ENCODE peak calls at places on chromosomes 12 and 14, in five cellular contexts. N, Q, U, M and J are unnamed samples.

GRCh38 chr12:119207161-119207560 is 28.4 kb downstream of the HSPB8 start:
- DNase-seq in N (no peak), U (no peak), M (no peak), Q (no peak), J (no peak)

GRCh38 chr14:72996916-72997315 is 30.0 kb downstream of the ZFYVE1 start:
- DNase-seq in N (no peak), U (no peak), Q (no peak), M (no peak), J (no peak)

GRCh38 chr14:60274448-60274847 is 25.4 kb downstream of the PPM1A start:
- DNase-seq in M (no peak), N (no peak), Q (no peak), U (no peak), J (no peak)

GRCh38 chr14:23629204-23629603 is 7.0 kb upstream of the DHRS2 start:
- DNase-seq in M (peak; percentile 36), N (no peak), U (no peak), Q (no peak), J (no peak)

GRCh38 chr14:96206461-96206860 is 1.8 kb downstream of the BDKRB2 start:
- DNase-seq in U (no peak), N (no peak), Q (no peak), M (no peak), J (no peak)

GRCh38 chr12:109561711-109562030 is 11.6 kb downstream of the MMAB start:
- DNase-seq in U (no peak), Q (no peak), M (no peak), N (no peak), J (no peak)

GRCh38 chr12:104643921-104644669 is 187.3 kb downstream of the CHST11 start:
- DNase-seq in M (no peak), U (no peak), N (peak; percentile 68), Q (no peak), J (no peak)

GRCh38 chr14:103576371-103577024 is 13.7 kb downstream of the COA8 start:
- DNase-seq in N (peak; percentile 96), U (peak; percentile 91), M (peak; percentile 97), Q (peak; percentile 46), J (peak; percentile 90)

GRCh38 chr14:77039285-77040058 is 11.0 kb upstream of the IRF2BPL start:
- DNase-seq in U (no peak), Q (no peak), N (no peak), M (no peak), J (no peak)

GRCh38 chr14:104985675-104986486 is at the start of gene CLBA1:
- DNase-seq in N (peak; percentile 91), Q (no peak), U (peak; percentile 86), M (peak; percentile 97), J (peak; percentile 52)

GRCh38 chr14:57847096-57847495 is 18.8 kb downstream of the SLC35F4 start:
- DNase-seq in M (no peak), N (no peak), Q (peak; percentile 67), U (no peak), J (no peak)

GRCh38 chr14:45149602-45150001 is 13.9 kb downstream of the FANCM start:
- DNase-seq in Q (no peak), N (no peak), M (no peak), U (no peak), J (no peak)

GRCh38 chr14:34035177-34035933 is 84.5 kb upstream of the EGLN3 start:
- DNase-seq in Q (no peak), M (no peak), N (peak; percentile 42), U (no peak), J (no peak)

GRCh38 chr12:46131729-46132128 is 137.1 kb downstream of the SLC38A1 start:
- DNase-seq in M (no peak), Q (no peak), N (no peak), U (no peak), J (no peak)
- TF ChIP-seq CTCF in M (no peak), Q (no peak), N (no peak), U (no peak), J (peak; percentile 50)

GRCh38 chr14:21039059-21039422 is 3.1 kb upstream of the RNASE7 start:
- DNase-seq in N (peak; percentile 80), M (peak; percentile 96), U (peak; percentile 88), Q (no peak), J (peak; percentile 45)
- H3K4me3 ChIP-seq in N (no peak overlapping the region), M (no peak overlapping the region), U (peak overlapping the region; percentile 21), Q (no peak overlapping the region), J (no peak overlapping the region)

GRCh38 chr14:64636208-64636979 is 67.8 kb upstream of the PLEKHG3 start:
- DNase-seq in M (peak; percentile 94), Q (no peak), U (peak; percentile 45), N (peak; percentile 77), J (no peak)
- TF ChIP-seq CTCF in M (no peak), Q (peak; percentile 79), U (peak; percentile 91), N (peak; percentile 87), J (peak; percentile 69)

DNA sequence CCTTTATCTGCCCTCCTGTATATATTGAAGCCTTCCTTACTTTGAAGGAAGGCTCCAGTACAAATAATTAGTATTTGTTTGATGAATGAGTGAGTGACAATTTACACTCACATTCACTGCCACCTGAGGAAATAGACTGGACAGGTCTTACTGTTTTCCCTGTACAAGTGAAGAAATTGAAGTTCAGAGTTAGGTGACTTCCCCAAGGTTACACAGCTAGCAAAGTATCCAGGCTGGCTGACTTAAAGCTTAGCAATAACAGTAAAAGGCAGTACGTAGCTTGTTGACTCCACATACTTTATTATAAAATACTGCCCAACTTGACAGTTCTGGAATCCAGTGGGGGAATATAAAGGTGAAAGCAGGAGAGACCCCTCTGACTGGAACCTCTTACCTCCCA is 2.6 kb upstream of the KRT18 start:
- DNase-seq in Q (no peak), U (no peak), M (no peak), N (no peak), J (no peak)
- H3K4me3 ChIP-seq in Q (no peak overlapping the region), U (no peak overlapping the region), M (no peak overlapping the region), N (no peak overlapping the region), J (no peak overlapping the region)

GRCh38 chr12:47900480-47901129 is 4.2 kb downstream of the VDR start:
- DNase-seq in U (peak; percentile 80), Q (no peak), N (peak; percentile 44), M (peak; percentile 68), J (peak; percentile 27)
- TF ChIP-seq CTCF in U (peak; percentile 55), Q (no peak), N (peak; percentile 28), M (no peak), J (peak; percentile 47)